ENCODE peak calls at places on chromosomes 7 and 10, in four cellular contexts. K, Q, L and E are unnamed samples.

GRCh38 chr7:30348083-30348560 is 63.7 kb downstream of the ZNRF2 start:
- DNase-seq in K (no peak), Q (peak), L (peak), E (no peak)

GRCh38 chr10:122457934-122458333 is 3.4 kb upstream of the HTRA1 start:
- DNase-seq in K (no peak), Q (no peak), L (no peak), E (no peak)

GRCh38 chr10:26296351-26296750 is 79.8 kb downstream of the GAD2 start:
- DNase-seq in K (no peak), Q (no peak), L (no peak), E (no peak)

GRCh38 chr7:11373546-11374142 is 400.0 kb downstream of the PHF14 start:
- DNase-seq in K (no peak), Q (no peak), L (peak), E (no peak)

GRCh38 chr10:338176-339037 is 203.2 kb downstream of the ZMYND11 start:
- DNase-seq in K (no peak), Q (no peak), L (no peak), E (no peak)

GRCh38 chr10:98285416-98285815 is 17.4 kb upstream of the LOXL4 start:
- DNase-seq in K (no peak), Q (no peak), L (no peak), E (no peak)

GRCh38 chr10:7649673-7650330 is 17.0 kb downstream of the ITIH5 start:
- DNase-seq in K (no peak), Q (no peak), L (no peak), E (no peak)

GRCh38 chr10:72109619-72110215 is 21.4 kb upstream of the SPOCK2 start:
- DNase-seq in K (no peak), Q (no peak), L (no peak), E (no peak)

GRCh38 chr10:71308244-71308643 is 10.8 kb upstream of the SLC29A3 start:
- DNase-seq in K (no peak), Q (no peak), L (no peak), E (no peak)

GRCh38 chr7:158722574-158723237 is 18.1 kb upstream of the NCAPG2 start:
- DNase-seq in K (no peak), Q (no peak), L (no peak), E (no peak)

GRCh38 chr7:158723266-158723665 is 18.7 kb upstream of the NCAPG2 start:
- DNase-seq in K (no peak), Q (no peak), L (no peak), E (no peak)

GRCh38 chr7:158723714-158724385 is 19.2 kb upstream of the NCAPG2 start:
- DNase-seq in K (no peak), Q (no peak), L (no peak), E (no peak)

GRCh38 chr7:158716802-158717201 is 12.2 kb upstream of the NCAPG2 start:
- DNase-seq in K (no peak), Q (no peak), L (no peak), E (no peak)

DNA sequence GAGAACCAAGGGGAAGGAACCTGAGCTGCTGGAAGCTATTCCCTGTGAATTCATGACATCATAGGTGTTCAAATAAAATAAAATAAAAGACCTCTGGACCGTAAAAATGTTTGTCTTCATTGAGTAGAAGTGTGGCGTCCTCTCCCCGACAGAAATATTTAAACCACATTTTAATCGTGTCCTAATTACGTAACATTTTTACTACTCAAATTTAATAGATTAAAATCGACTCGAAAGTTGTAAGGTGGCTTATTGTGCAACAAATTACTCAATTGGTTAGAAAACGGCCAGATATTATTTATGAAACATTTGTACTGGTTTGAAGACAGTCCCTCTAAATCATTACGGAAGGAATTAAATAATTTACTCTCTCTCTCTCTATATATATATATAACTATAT is 15.5 kb upstream of the NCAPG2 start:
- DNase-seq in K (no peak), Q (no peak), L (no peak), E (no peak)
- H3K27ac ChIP-seq in K (no peak), Q (no peak), L (no peak), E (no peak)

GRCh38 chr7:22853674-22854157 is 31.1 kb upstream of the TOMM7 start:
- DNase-seq in K (peak), Q (no peak), L (no peak), E (no peak)
- H3K27ac ChIP-seq in K (no peak), Q (peak), L (no peak), E (peak)

DNA sequence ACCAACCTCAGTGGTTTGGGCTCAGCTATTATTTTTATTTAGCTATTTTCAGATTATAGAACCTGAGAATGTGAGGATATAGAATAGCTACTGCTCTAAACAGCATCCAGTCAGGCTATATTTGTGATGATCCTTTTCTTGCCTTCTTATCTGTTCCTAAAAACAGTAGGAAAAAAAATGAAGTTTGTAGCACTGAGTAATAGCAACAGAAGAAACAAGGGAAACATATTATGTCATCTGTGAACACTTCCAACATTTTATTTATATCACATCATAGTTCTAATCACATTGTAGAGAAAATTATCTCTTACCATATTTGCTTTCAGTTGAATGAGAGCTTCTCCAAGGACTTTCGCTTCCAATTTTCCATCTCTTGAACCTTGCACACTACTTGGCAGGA is 229.6 kb upstream of the PTPRZ1 start:
- DNase-seq in K (no peak), Q (no peak), L (no peak), E (no peak)
- H3K27ac ChIP-seq in K (no peak), Q (no peak), L (no peak), E (no peak)

DNA sequence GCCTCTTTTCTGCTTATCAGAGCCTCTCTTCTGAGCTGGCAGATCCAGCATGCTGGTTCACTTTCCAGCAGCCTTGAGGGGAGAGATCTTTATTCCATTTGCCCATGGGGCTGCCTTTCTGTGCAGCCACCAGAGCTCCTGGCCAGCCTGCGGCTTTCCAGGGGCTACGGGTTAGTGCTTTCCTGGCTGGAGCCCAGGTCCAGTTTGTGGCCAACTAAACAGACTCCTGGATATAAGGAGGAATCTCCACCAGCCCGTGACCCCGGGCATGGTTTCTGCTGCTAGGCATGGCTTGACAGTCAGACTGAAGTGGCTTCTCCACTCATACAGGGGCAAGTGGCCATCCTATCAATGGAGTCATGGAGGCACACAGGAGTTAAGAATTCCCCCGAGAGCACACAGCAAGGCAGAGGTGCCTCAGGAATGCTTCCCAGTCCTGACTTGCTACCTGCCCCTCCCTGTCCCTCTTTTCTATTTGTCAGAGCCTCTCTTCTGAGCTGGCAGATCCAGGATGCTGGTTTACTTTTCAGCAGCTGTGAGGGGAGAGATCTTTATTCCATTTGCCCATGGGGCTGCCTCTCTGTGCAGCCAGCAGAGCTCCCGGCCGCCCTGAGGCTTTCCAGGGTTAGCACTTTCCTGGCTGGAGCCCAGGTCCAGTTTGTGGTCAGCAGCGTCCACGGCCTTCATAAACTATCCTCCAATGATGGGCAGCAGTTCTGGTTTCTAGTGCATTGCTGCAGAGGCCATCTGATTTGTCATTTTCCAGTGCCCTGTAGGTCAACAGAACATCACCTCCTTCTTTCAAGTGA is 35.9 kb downstream of the TSPAN15 start:
- DNase-seq in K (no peak), Q (no peak), L (no peak), E (no peak)
- H3K27ac ChIP-seq in K (no peak), Q (no peak), L (no peak), E (peak)

GRCh38 chr7:28296571-28297483 is 115.5 kb upstream of the CREB5 start:
- DNase-seq in K (peak), Q (peak), L (no peak), E (no peak)
- H3K27ac ChIP-seq in K (no peak), Q (no peak), L (no peak), E (no peak)

DNA sequence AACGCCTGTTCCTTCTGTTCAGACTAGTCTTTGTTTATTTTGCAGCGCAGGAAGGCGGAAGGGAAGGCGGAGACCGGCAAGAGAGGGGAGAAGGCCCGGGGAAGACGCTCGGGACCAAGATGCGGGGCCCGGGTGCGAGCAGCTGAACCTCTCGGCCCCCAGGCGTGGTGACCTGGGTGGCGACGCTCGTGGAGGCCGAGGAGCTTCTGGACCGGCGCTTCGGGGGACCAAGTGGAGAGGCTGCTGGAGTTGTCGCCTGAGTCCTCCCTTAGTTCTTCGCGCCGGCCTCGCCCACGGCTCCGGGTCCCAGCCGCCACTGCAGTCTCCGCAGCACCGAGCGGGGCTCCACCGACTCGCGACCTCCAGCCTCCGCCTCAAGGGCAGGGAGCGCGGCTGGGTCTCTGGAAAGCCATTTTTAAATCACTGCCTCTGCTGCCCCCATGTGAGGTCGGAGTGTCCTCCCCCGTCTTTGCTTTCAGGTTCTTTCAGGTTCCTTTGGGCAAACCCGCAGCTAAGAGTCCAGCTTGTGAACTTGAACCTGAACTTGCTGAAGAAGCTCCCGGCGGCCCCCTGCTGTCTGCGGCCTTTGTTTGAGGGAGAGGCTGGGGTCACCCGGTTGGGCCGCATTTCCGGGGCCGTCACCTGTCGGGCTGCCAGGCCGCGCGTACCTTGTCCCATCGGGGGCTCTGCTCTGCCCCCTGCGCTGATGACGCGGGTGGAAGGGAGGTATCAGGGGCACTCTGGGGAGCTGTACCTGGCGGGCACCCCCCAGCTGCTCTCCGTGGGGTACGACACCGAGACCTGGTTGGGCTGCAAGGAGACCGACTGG is 136.0 kb downstream of the KIF20B start:
- DNase-seq in K (no peak), Q (peak), L (no peak), E (no peak)
- H3K27ac ChIP-seq in K (no peak), Q (peak), L (no peak), E (peak)

GRCh38 chr7:116956515-116956804 is 3.2 kb downstream of the ST7 start:
- DNase-seq in K (no peak), Q (no peak), L (no peak), E (no peak)
- H3K27ac ChIP-seq in K (no peak), Q (no peak), L (no peak), E (peak)